ENCODE peak calls at places on chromosome 10, in five cellular contexts. U is H1, N is K562, P is HepG2, Y is GM12878. W is an unnamed sample.

GRCh38 chr10:47303105-47303504 is 3.1 kb downstream of the GDF10 start:
- DNase-seq in U (no peak), N (no peak), P (no peak), Y (no peak), W (no peak)

GRCh38 chr10:118139321-118139720 is 92.6 kb upstream of the RAB11FIP2 start:
- DNase-seq in U (no peak), N (no peak), P (no peak), Y (no peak), W (no peak)

GRCh38 chr10:47023237-47024045 is 112.2 kb downstream of the PTPN20 start:
- DNase-seq in U (no peak), N (no peak), P (no peak), Y (no peak), W (no peak)

GRCh38 chr10:78614744-78615143 is 454.0 kb upstream of the ZMIZ1 start:
- DNase-seq in U (no peak), N (no peak), P (no peak), Y (no peak), W (no peak)

GRCh38 chr10:97869091-97870042 is 19.7 kb downstream of the GOLGA7B start:
- DNase-seq in U (no peak), N (peak; percentile 70), P (peak; percentile 79), Y (peak; percentile 59), W (peak; percentile 78)

GRCh38 chr10:666237-667012 is 23.0 kb downstream of the DIP2C start:
- DNase-seq in U (no peak), N (no peak), P (no peak), Y (no peak), W (no peak)

GRCh38 chr10:72379776-72380175 is 25.1 kb upstream of the DNAJB12 start:
- DNase-seq in U (no peak), N (no peak), P (no peak), Y (no peak), W (no peak)

GRCh38 chr10:17256627-17257026 is 28.6 kb downstream of the VIM start:
- DNase-seq in U (no peak), N (no peak), P (no peak), Y (no peak), W (no peak)

GRCh38 chr10:113517893-113518240 is 35.0 kb upstream of the HABP2 start:
- DNase-seq in U (no peak), N (no peak), P (no peak), Y (no peak), W (no peak)

GRCh38 chr10:113517165-113517892 is 35.5 kb upstream of the HABP2 start:
- DNase-seq in U (no peak), N (no peak), P (no peak), Y (no peak), W (no peak)

GRCh38 chr10:113518415-113518814 is 34.4 kb upstream of the HABP2 start:
- DNase-seq in U (no peak), N (no peak), P (no peak), Y (no peak), W (no peak)

GRCh38 chr10:113518816-113519591 is 33.8 kb upstream of the HABP2 start:
- DNase-seq in U (no peak), N (no peak), P (no peak), Y (no peak), W (no peak)

DNA sequence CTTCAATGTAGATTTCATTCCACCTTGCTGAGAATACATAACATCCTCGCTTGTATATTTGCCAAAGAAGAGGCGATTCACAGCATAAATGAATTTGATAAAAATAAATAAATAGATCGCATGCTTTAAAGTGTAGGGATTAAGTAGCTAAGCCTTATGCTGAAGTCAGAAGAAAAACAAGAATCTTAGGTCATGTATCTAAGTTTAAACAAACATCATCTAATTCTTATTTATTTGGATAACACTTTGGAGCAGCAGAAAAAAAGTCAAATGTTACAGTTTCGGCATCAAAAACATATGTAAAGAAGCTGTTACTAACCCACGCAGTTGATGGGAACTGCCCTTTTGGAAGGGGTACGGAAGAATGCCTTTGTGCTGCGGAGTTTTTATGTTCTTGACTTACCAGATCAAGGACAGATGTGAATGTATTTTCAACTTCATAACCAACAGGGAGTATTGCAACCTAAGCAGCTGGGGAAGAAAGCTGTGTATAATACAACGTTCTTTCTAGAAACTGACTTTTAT is 37.3 kb upstream of the HABP2 start:
- DNase-seq in U (no peak), N (no peak), P (no peak), Y (no peak), W (no peak)
- TF ChIP-seq CREB1 in U (no peak), N (no peak), P (no peak), Y (no peak), W (no peak)

GRCh38 chr10:45023426-45023825 is 22.7 kb downstream of the ZNF22 start:
- DNase-seq in U (no peak), N (no peak), P (no peak), Y (no peak), W (no peak)
- TF ChIP-seq USF2 in U (no peak), N (no peak), P (no peak), Y (no peak), W (no peak)

GRCh38 chr10:15367296-15367830 is 3.7 kb downstream of the FAM171A1 start:
- DNase-seq in U (no peak), N (no peak), P (peak; percentile 33), Y (no peak), W (no peak)

GRCh38 chr10:15370741-15371701 is at the start of gene FAM171A1:
- DNase-seq in U (no peak), N (peak; percentile 79), P (no peak), Y (no peak), W (peak; percentile 68)

GRCh38 chr10:15369642-15370211 is 1.4 kb downstream of the FAM171A1 start:
- DNase-seq in U (no peak), N (no peak), P (no peak), Y (no peak), W (peak; percentile 16)

GRCh38 chr10:15368456-15368855 is 2.6 kb downstream of the FAM171A1 start:
- DNase-seq in U (no peak), N (no peak), P (no peak), Y (no peak), W (no peak)

DNA sequence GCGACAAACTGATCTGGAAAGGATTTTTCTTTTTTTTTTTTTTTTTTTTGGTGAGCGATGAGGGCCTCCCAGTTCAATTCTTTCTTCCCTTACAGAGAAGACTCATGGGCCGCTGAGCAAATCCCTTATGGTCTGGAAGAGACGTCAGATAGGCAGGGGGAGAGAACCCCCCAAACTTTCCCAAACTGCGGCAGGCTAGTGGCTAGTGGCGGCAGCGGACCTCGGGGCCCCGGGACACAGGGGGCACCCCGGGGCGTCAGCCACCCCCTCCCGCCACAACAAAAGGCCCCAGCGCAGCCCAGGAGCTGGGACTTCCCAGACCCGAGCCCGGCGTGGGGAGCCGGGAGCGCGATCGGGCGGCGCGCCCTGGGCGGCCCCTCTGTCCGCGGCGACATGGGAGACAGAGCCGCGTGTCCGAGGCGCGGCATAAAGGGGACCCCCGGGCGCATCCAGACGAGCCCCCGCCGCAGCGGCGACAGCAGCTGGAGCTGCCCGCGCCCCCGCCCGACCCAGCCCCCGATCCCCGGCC is 813 bp downstream of the FAM171A1 start:
- DNase-seq in U (no peak), N (peak; percentile 37), P (no peak), Y (no peak), W (peak; percentile 17)
- TF ChIP-seq CREB1 in U (no peak), N (no peak), P (no peak), Y (no peak), W (no peak)

GRCh38 chr10:86222336-86222650 is 144.3 kb downstream of the GRID1 start:
- DNase-seq in U (no peak), N (no peak), P (no peak), Y (no peak), W (no peak)
- TF ChIP-seq USF2 in U (no peak), N (no peak), P (no peak), Y (no peak), W (no peak)

DNA sequence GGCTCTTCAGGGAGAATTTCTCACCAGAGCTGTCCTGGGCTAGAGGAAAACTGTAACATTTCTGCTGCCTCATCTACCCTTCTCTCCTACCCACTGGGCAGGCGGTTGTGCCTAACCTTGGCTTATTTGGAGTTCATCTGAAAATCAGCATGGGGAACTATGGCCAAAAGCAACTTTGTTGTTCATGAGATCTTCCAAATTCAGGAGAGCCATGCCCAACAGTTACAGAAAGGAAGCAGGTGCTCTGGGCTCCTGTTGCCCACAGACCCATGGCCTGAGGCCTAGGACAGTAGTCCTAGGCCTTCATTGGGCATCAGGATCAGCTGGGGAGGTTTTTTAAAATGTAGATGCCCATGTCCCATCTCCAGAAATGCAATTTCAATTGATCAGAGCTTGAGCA is 85.2 kb downstream of the GRID1 start:
- DNase-seq in U (no peak), N (no peak), P (no peak), Y (no peak), W (no peak)
- TF ChIP-seq CREB1 in U (no peak), N (no peak), P (no peak), Y (no peak), W (no peak)

GRCh38 chr10:114044251-114045070 is 795 bp downstream of the ADRB1 start:
- DNase-seq in U (no peak), N (no peak), P (no peak), Y (no peak), W (peak; percentile 33)
- TF ChIP-seq USF2 in U (no peak), N (no peak), P (no peak), Y (no peak), W (no peak)

DNA sequence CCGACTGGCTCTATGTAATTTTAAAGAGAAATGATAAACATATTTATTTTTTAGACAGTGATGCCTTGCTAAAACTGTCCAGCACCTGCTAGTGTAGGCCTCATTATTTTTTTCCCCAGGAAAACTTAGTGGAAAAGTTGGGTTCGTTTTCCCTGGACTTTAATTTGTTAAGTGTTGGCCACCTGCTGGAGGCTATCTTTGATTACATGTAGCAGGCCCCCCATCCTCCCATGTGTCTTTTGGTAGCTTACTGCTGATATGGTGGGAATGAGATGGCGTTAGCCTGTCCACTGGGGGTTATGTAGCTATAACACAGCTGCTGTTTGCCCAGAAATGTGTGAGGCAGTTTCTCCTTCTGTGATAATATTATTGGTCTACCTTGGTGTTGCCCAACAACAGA is 265.0 kb downstream of the SORCS3 start:
- DNase-seq in U (no peak), N (no peak), P (no peak), Y (no peak), W (no peak)
- TF ChIP-seq CREB1 in U (no peak), N (no peak), P (no peak), Y (no peak), W (no peak)

W was measured in WTC11.